ENCODE peak calls at places on chromosomes 7 and 10, in four cellular contexts. X is kidney epithelial cell, B is progenitor cell of endocrine pancreas, L is GM06990. F is an unnamed sample.

GRCh38 chr10:90887555-90887954 is 15.8 kb downstream of the RPP30 start:
- DNase-seq in X (no peak), B (no peak), L (no peak), F (no peak)

GRCh38 chr7:4837814-4838625 is 23.8 kb downstream of the PAPOLB start:
- DNase-seq in X (no peak), B (no peak), L (no peak), F (no peak)

GRCh38 chr10:69472142-69472541 is 20.9 kb downstream of the TSPAN15 start:
- DNase-seq in X (no peak), B (no peak), L (no peak), F (no peak)

GRCh38 chr10:79286318-79286951 is 60.8 kb upstream of the PPIF start:
- DNase-seq in X (no peak), B (no peak), L (peak), F (peak)

GRCh38 chr7:55641811-55642210 is 69.5 kb upstream of the VOPP1 start:
- DNase-seq in X (no peak), B (no peak), L (no peak), F (peak)

GRCh38 chr10:22325272-22325947 is 4.5 kb downstream of the BMI1 start:
- DNase-seq in X (no peak), B (peak), L (peak), F (peak)

GRCh38 chr7:27952393-27953290 is 212.7 kb downstream of the TAX1BP1 start:
- DNase-seq in X (no peak), B (no peak), L (no peak), F (no peak)

GRCh38 chr10:9254353-9254752 is 1199.9 kb downstream of the GATA3 start:
- DNase-seq in X (no peak), B (no peak), L (no peak), F (no peak)

GRCh38 chr7:154907651-154908620 is 95.0 kb downstream of the PAXIP1 start:
- DNase-seq in X (no peak), B (no peak), L (no peak), F (no peak)

GRCh38 chr7:149734514-149735075 is 38.8 kb downstream of the ZNF467 start:
- DNase-seq in X (no peak), B (no peak), L (no peak), F (no peak)

GRCh38 chr7:103569621-103570305 is 123.8 kb upstream of the SLC26A5 start:
- DNase-seq in X (no peak), B (no peak), L (no peak), F (no peak)

GRCh38 chr10:124464028-124464751 is 2.6 kb downstream of the LHPP start:
- DNase-seq in X (no peak), B (no peak), L (no peak), F (no peak)

GRCh38 chr10:37975407-37975991 is 948 bp downstream of the ZNF25 start:
- DNase-seq in X (no peak), B (no peak), L (peak), F (peak)

GRCh38 chr10:4111593-4111992 is 326.6 kb upstream of the KLF6 start:
- DNase-seq in X (no peak), B (no peak), L (no peak), F (no peak)

GRCh38 chr10:14173391-14173705 is 157.4 kb downstream of the FRMD4A start:
- DNase-seq in X (no peak), B (no peak), L (no peak), F (no peak)

GRCh38 chr7:25726180-25726579 is 425.8 kb upstream of the NFE2L3 start:
- DNase-seq in X (no peak), B (no peak), L (no peak), F (no peak)

DNA sequence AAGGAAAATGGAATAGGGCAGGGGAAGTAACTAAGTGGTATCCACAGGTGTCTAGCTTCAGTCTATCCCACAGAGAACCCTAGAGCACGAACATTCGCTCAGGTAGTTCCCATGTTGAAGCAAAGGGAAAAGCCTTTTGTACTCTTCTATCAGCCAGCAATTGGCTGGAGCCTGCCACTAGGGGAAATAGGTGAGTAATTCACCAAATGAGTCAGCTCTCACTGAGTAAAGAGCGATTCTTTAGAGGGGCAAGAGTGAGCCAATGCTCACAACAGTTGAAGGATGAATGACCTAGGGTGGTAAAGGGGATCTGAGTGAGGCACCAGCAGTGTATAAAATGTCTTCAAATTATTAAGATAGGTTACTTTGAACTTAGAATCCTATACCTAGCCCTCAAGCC is 94.1 kb upstream of the ZNF800 start:
- DNase-seq in X (no peak), B (no peak), L (no peak), F (no peak)
- TF ChIP-seq CTCF in X (no peak), B (no peak), L (peak), F (no peak)

GRCh38 chr7:73839743-73840714 is 2.3 kb downstream of the METTL27 start:
- DNase-seq in X (no peak), B (no peak), L (no peak), F (no peak)
- TF ChIP-seq CTCF in X (peak), B (peak), L (no peak), F (no peak)

DNA sequence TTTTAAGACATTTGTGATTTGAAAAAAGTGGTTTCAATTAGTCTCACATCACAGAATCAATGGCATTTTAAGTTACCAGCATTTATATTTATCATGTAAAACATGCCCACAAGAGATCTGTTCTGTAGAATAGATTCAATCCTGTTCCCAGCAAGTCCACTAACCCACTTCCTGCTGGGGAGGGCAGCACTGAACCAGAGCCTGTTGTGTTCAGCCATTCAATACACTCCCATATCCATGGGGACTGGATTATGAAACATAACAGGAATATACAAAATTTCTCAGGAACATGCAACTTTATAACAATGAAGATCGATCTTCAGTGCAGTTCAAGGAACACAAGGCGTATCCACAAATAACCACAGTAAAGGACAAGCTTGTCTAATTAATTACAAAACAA is 24.4 kb upstream of the ANK3 start:
- DNase-seq in X (no peak), B (no peak), L (no peak), F (no peak)
- TF ChIP-seq CTCF in X (no peak), B (no peak), L (no peak), F (no peak)

DNA sequence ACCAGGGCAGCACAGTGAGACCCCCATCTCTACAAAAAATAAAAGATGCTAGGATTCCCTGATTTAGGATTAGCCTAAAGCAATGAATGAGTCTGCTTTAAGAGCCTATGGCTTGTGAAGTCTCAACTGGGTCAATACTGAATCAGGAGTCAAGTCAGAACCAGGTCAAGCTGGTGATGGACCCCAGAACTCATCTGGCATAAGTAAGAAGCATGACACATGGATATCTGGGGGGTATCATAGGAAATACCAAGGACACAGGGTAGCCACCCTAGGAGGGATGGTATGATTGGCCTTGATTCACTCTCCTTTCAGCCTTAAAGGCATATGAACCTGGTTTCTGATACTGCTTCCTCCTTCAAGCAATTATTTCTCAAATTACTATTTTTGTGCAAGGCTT is 78.4 kb upstream of the FAM133B start:
- DNase-seq in X (no peak), B (no peak), L (no peak), F (no peak)
- TF ChIP-seq CTCF in X (no peak), B (no peak), L (no peak), F (no peak)

DNA sequence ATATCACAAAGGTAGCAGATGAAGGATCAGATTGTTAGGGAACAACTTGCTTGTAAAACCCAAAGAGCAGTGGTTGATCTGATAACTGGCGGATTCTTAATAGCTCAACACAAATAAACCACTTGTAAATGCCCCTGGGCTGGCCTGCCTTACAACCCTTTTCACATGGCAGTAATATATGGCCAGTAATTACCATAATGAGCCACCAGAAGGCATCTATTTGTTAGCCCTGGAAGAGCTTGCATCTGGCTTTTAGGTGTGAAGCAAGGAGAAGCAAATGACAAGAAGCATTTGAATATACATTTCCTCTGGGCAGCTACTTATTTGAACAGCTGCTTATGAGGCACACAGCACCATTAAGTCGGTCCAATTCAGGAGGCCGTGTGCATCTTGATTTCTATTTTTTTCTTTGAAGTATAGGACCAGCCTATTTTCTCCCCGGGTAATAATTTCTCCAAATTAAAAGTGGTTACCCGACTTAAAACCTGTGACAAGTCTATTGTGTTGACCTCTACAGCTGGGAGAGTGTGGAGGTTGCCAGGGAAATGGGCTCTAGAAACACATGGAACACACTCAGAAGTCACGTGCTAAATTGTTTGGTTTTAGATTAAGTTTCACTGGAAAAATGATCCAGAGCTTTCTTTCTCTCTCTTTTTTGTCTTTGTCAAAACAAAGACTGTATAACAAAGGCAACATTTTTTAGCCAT is 113.4 kb downstream of the SEM1 start:
- DNase-seq in X (no peak), B (no peak), L (no peak), F (no peak)
- TF ChIP-seq CTCF in X (no peak), B (peak), L (peak), F (no peak)

GRCh38 chr7:33339074-33339805 is 209.9 kb downstream of the BBS9 start:
- DNase-seq in X (no peak), B (no peak), L (no peak), F (no peak)

GRCh38 chr7:33336820-33337219 is 207.5 kb downstream of the BBS9 start:
- DNase-seq in X (no peak), B (no peak), L (no peak), F (no peak)

DNA sequence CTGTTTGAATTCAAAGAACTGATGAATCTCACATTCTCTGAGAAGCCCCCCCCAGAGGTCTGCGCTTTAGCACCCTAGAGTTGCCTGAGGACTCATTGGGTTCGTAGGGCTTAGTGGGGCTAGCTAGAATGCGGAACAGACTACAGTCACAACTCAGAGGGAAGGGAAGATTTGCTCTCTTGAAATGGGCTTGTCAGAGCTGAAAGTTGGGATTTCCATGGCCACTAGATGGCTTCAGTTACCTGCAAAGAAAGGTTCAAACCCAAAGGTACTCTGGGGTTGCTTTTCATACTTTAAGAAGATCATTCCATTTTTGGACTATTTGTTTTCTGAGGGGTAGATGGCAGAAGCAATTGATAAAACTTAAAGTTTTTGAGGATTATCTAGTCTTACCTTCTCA is 205.0 kb downstream of the BBS9 start:
- DNase-seq in X (no peak), B (no peak), L (no peak), F (peak)
- TF ChIP-seq CTCF in X (peak), B (peak), L (peak), F (no peak)

GRCh38 chr7:36945612-36946400 is 221.5 kb upstream of the AOAH start:
- DNase-seq in X (no peak), B (peak), L (no peak), F (no peak)
- TF ChIP-seq CTCF in X (no peak), B (no peak), L (no peak), F (no peak)

F was measured in GM20000.